ENCODE peak calls at places on chromosomes 13 and 19, in five cellular contexts. One of them, this sample, is unnamed.

GRCh38 chr13:102191951-102192461 is 209.8 kb downstream of the FGF14 start:
- DNase-seq in heart left ventricle: no peak
- DNase-seq in AG04449: no peak
- DNase-seq in mucosa of descending colon: no peak
- DNase-seq in HFF-Myc: peak; percentile 17
- DNase-seq in this sample: peak; percentile 18

GRCh38 chr19:12052571-12053169 is at the start of gene ZNF878:
- DNase-seq in AG04449: no peak
- DNase-seq in HFF-Myc: peak; percentile 39
- DNase-seq in mucosa of descending colon: peak; percentile 88
- DNase-seq in heart left ventricle: peak; percentile 91
- DNase-seq in this sample: peak; percentile 44

GRCh38 chr13:77460195-77460594 is 75.3 kb upstream of the SCEL start:
- DNase-seq in HFF-Myc: no peak
- DNase-seq in AG04449: no peak
- DNase-seq in mucosa of descending colon: no peak
- DNase-seq in heart left ventricle: peak; percentile 12
- DNase-seq in this sample: no peak

GRCh38 chr13:62598708-62599107 is 1183.1 kb upstream of the PCDH20 start:
- DNase-seq in heart left ventricle: no peak
- DNase-seq in AG04449: no peak
- DNase-seq in HFF-Myc: no peak
- DNase-seq in mucosa of descending colon: no peak
- DNase-seq in this sample: no peak

GRCh38 chr19:6551091-6551490 is 20.3 kb downstream of the TNFSF9 start:
- DNase-seq in mucosa of descending colon: no peak
- DNase-seq in HFF-Myc: no peak
- DNase-seq in heart left ventricle: no peak
- DNase-seq in AG04449: no peak
- DNase-seq in this sample: no peak

GRCh38 chr13:107585466-107585865 is 629.9 kb downstream of the LIG4 start:
- DNase-seq in AG04449: no peak
- DNase-seq in heart left ventricle: no peak
- DNase-seq in HFF-Myc: no peak
- DNase-seq in mucosa of descending colon: no peak
- DNase-seq in this sample: no peak

GRCh38 chr19:49689133-49690072 is at the start of gene ADM5:
- DNase-seq in HFF-Myc: no peak
- DNase-seq in mucosa of descending colon: no peak
- DNase-seq in heart left ventricle: no peak
- DNase-seq in AG04449: no peak
- DNase-seq in this sample: no peak

GRCh38 chr13:76462003-76462402 is 424.2 kb downstream of the KCTD12 start:
- DNase-seq in heart left ventricle: no peak
- DNase-seq in mucosa of descending colon: no peak
- DNase-seq in HFF-Myc: no peak
- DNase-seq in AG04449: no peak
- DNase-seq in this sample: no peak

GRCh38 chr19:35959040-35959967 is 23.1 kb downstream of the LRFN3 start:
- DNase-seq in heart left ventricle: peak; percentile 33
- DNase-seq in HFF-Myc: no peak
- DNase-seq in mucosa of descending colon: peak; percentile 82
- DNase-seq in AG04449: no peak
- DNase-seq in this sample: no peak

GRCh38 chr19:45280471-45280961 is 29.4 kb downstream of the MARK4 start:
- DNase-seq in heart left ventricle: no peak
- DNase-seq in AG04449: no peak
- DNase-seq in mucosa of descending colon: no peak
- DNase-seq in HFF-Myc: no peak
- DNase-seq in this sample: no peak

GRCh38 chr13:50119593-50119992 is 104.3 kb downstream of the KCNRG start:
- DNase-seq in mucosa of descending colon: no peak
- DNase-seq in AG04449: no peak
- DNase-seq in HFF-Myc: no peak
- DNase-seq in heart left ventricle: no peak
- DNase-seq in this sample: no peak

GRCh38 chr13:21672811-21673591 is 2.1 kb downstream of the FGF9 start:
- DNase-seq in AG04449: no peak
- DNase-seq in HFF-Myc: no peak
- DNase-seq in heart left ventricle: no peak
- DNase-seq in mucosa of descending colon: no peak
- DNase-seq in this sample: no peak

GRCh38 chr13:20160346-20161274 is at the start of gene GJA3:
- DNase-seq in mucosa of descending colon: peak; percentile 62
- DNase-seq in AG04449: no peak
- DNase-seq in HFF-Myc: no peak
- DNase-seq in heart left ventricle: peak; percentile 72
- DNase-seq in this sample: no peak

GRCh38 chr13:47420012-47420411 is 523.2 kb upstream of the HTR2A start:
- DNase-seq in heart left ventricle: no peak
- DNase-seq in HFF-Myc: no peak
- DNase-seq in mucosa of descending colon: no peak
- DNase-seq in AG04449: no peak
- DNase-seq in this sample: no peak

GRCh38 chr13:74977498-74977897 is 504.5 kb downstream of the TBC1D4 start:
- DNase-seq in heart left ventricle: no peak
- DNase-seq in HFF-Myc: no peak
- DNase-seq in mucosa of descending colon: no peak
- DNase-seq in AG04449: no peak
- DNase-seq in this sample: no peak

GRCh38 chr19:41223431-41224234 is 4.6 kb downstream of the AXL start:
- DNase-seq in mucosa of descending colon: no peak
- DNase-seq in heart left ventricle: no peak
- DNase-seq in HFF-Myc: peak; percentile 83
- DNase-seq in AG04449: no peak
- DNase-seq in this sample: peak; percentile 42

GRCh38 chr13:101892296-101892695 is 439.8 kb downstream of the ITGBL1 start:
- DNase-seq in mucosa of descending colon: no peak
- DNase-seq in AG04449: no peak
- DNase-seq in HFF-Myc: no peak
- DNase-seq in heart left ventricle: no peak
- DNase-seq in this sample: peak; percentile 23

GRCh38 chr19:32735936-32736335 is 16.4 kb downstream of the TDRD12 start:
- DNase-seq in AG04449: no peak
- DNase-seq in HFF-Myc: no peak
- DNase-seq in heart left ventricle: no peak
- DNase-seq in mucosa of descending colon: no peak
- DNase-seq in this sample: no peak

GRCh38 chr19:47826800-47827199 is 5.1 kb downstream of the CRX start:
- DNase-seq in AG04449: no peak
- DNase-seq in mucosa of descending colon: no peak
- DNase-seq in HFF-Myc: no peak
- DNase-seq in heart left ventricle: no peak
- DNase-seq in this sample: no peak

GRCh38 chr13:20968745-20969144 is 66.2 kb upstream of the XPO4 start:
- DNase-seq in HFF-Myc: no peak
- DNase-seq in AG04449: no peak
- DNase-seq in heart left ventricle: no peak
- DNase-seq in mucosa of descending colon: no peak
- DNase-seq in this sample: no peak

GRCh38 chr13:19862511-19863313 is 737 bp downstream of the ZMYM5 start:
- DNase-seq in AG04449: no peak
- DNase-seq in HFF-Myc: no peak
- DNase-seq in heart left ventricle: peak; percentile 38
- DNase-seq in mucosa of descending colon: peak; percentile 60
- DNase-seq in this sample: no peak

GRCh38 chr19:7870571-7871279 is 3.5 kb downstream of the PRR36 start:
- DNase-seq in mucosa of descending colon: peak; percentile 89
- DNase-seq in AG04449: no peak
- DNase-seq in heart left ventricle: no peak
- DNase-seq in HFF-Myc: no peak
- DNase-seq in this sample: no peak

GRCh38 chr13:47484564-47484963 is 516.5 kb downstream of the SUCLA2 start:
- DNase-seq in AG04449: peak; percentile 67
- DNase-seq in heart left ventricle: no peak
- DNase-seq in HFF-Myc: peak; percentile 59
- DNase-seq in mucosa of descending colon: no peak
- DNase-seq in this sample: peak; percentile 49

GRCh38 chr19:23346696-23347095 is 48.6 kb downstream of the ZNF91 start:
- DNase-seq in HFF-Myc: no peak
- DNase-seq in heart left ventricle: no peak
- DNase-seq in AG04449: no peak
- DNase-seq in mucosa of descending colon: no peak
- DNase-seq in this sample: no peak

GRCh38 chr19:23351806-23352205 is 43.5 kb downstream of the ZNF91 start:
- DNase-seq in HFF-Myc: no peak
- DNase-seq in mucosa of descending colon: no peak
- DNase-seq in heart left ventricle: no peak
- DNase-seq in AG04449: no peak
- DNase-seq in this sample: no peak

GRCh38 chr19:23343434-23344010 is 51.7 kb downstream of the ZNF91 start:
- DNase-seq in HFF-Myc: no peak
- DNase-seq in heart left ventricle: no peak
- DNase-seq in AG04449: no peak
- DNase-seq in mucosa of descending colon: no peak
- DNase-seq in this sample: no peak

DNA sequence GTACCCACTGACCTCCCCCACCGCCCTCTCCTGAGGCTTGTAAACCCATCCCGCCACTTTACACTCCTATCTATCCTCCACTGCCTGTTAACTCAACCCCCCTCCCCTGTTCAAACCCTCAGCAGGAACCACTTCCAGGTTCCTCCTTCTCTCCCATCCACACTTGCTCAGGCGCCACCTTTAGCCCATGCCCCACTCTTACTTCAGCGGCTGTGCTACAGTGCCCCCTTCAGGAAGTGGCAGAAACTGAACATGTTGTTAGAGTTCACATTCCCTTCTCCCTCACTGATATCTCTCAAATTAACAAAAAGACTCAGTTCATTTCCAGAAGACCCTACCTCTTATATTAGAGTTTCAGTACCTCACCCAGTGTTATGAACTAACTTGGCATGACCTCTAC is 49.4 kb downstream of the ZNF91 start:
- DNase-seq in HFF-Myc: no peak
- DNase-seq in mucosa of descending colon: no peak
- DNase-seq in heart left ventricle: no peak
- DNase-seq in AG04449: no peak
- DNase-seq in this sample: no peak
- H3K4me3 ChIP-seq in HFF-Myc: no peak overlapping the region
- H3K4me3 ChIP-seq in mucosa of descending colon: no peak overlapping the region
- H3K4me3 ChIP-seq in heart left ventricle: no peak overlapping the region
- H3K4me3 ChIP-seq in AG04449: no peak overlapping the region
- H3K4me3 ChIP-seq in this sample: no peak overlapping the region

DNA sequence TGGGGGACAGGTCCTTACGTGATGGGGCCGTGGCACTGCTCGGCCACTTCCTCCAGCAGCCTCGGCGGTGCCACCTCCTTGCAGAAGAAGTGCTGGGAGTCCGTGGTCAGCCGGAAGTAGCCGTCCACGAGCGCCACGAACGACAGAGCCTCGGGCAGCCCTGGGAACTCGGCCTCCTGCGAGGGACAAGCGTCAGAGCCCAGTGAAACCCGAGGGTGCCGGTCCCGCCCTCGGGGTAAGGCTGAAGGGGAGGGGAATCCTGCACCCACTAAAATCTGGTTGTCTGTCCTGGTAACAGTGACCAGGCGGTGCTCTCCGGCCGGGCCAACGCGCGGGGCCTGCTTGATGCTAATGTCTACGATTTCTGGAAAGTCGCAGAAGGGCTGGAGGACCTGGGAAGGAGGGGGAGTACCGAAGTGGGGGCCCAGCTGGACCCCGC is 6.4 kb downstream of the JAK3 start:
- DNase-seq in HFF-Myc: no peak
- DNase-seq in AG04449: no peak
- DNase-seq in mucosa of descending colon: no peak
- DNase-seq in heart left ventricle: no peak
- DNase-seq in this sample: no peak
- H3K4me3 ChIP-seq in HFF-Myc: no peak overlapping the region
- H3K4me3 ChIP-seq in AG04449: no peak overlapping the region
- H3K4me3 ChIP-seq in mucosa of descending colon: no peak overlapping the region
- H3K4me3 ChIP-seq in heart left ventricle: no peak overlapping the region
- H3K4me3 ChIP-seq in this sample: peak overlapping the region; percentile 9

GRCh38 chr19:38162094-38162493 is 61.9 kb downstream of the DPF1 start:
- DNase-seq in HFF-Myc: no peak
- DNase-seq in mucosa of descending colon: no peak
- DNase-seq in heart left ventricle: no peak
- DNase-seq in AG04449: no peak
- DNase-seq in this sample: no peak
- H3K4me3 ChIP-seq in HFF-Myc: no peak overlapping the region
- H3K4me3 ChIP-seq in mucosa of descending colon: no peak overlapping the region
- H3K4me3 ChIP-seq in heart left ventricle: no peak overlapping the region
- H3K4me3 ChIP-seq in AG04449: no peak overlapping the region
- H3K4me3 ChIP-seq in this sample: no peak overlapping the region

GRCh38 chr13:42017264-42017663 is 31.2 kb upstream of the DGKH start:
- DNase-seq in AG04449: no peak
- DNase-seq in mucosa of descending colon: no peak
- DNase-seq in HFF-Myc: no peak
- DNase-seq in heart left ventricle: no peak
- DNase-seq in this sample: no peak

GRCh38 chr13:42007844-42008243 is 40.6 kb upstream of the DGKH start:
- DNase-seq in mucosa of descending colon: no peak
- DNase-seq in HFF-Myc: no peak
- DNase-seq in heart left ventricle: no peak
- DNase-seq in AG04449: no peak
- DNase-seq in this sample: peak; percentile 41

GRCh38 chr13:42009057-42009456 is 39.4 kb upstream of the DGKH start:
- DNase-seq in heart left ventricle: no peak
- DNase-seq in AG04449: no peak
- DNase-seq in mucosa of descending colon: no peak
- DNase-seq in HFF-Myc: no peak
- DNase-seq in this sample: no peak

GRCh38 chr13:42014119-42014518 is 34.3 kb upstream of the DGKH start:
- DNase-seq in heart left ventricle: no peak
- DNase-seq in mucosa of descending colon: no peak
- DNase-seq in HFF-Myc: no peak
- DNase-seq in AG04449: no peak
- DNase-seq in this sample: no peak

GRCh38 chr13:42011601-42012401 is 36.6 kb upstream of the DGKH start:
- DNase-seq in heart left ventricle: no peak
- DNase-seq in mucosa of descending colon: no peak
- DNase-seq in HFF-Myc: no peak
- DNase-seq in AG04449: no peak
- DNase-seq in this sample: no peak
- H3K4me3 ChIP-seq in heart left ventricle: no peak overlapping the region
- H3K4me3 ChIP-seq in mucosa of descending colon: no peak overlapping the region
- H3K4me3 ChIP-seq in HFF-Myc: no peak overlapping the region
- H3K4me3 ChIP-seq in AG04449: no peak overlapping the region
- H3K4me3 ChIP-seq in this sample: no peak overlapping the region

GRCh38 chr19:55172741-55173140 is 6.3 kb upstream of the DNAAF3 start:
- DNase-seq in heart left ventricle: no peak
- DNase-seq in mucosa of descending colon: no peak
- DNase-seq in HFF-Myc: no peak
- DNase-seq in AG04449: no peak
- DNase-seq in this sample: no peak

GRCh38 chr19:55171440-55171839 is 5.0 kb upstream of the DNAAF3 start:
- DNase-seq in HFF-Myc: no peak
- DNase-seq in AG04449: no peak
- DNase-seq in mucosa of descending colon: no peak
- DNase-seq in heart left ventricle: no peak
- DNase-seq in this sample: no peak

GRCh38 chr19:55174425-55175116 is 5.5 kb downstream of the SYT5 start:
- DNase-seq in AG04449: no peak
- DNase-seq in HFF-Myc: no peak
- DNase-seq in mucosa of descending colon: no peak
- DNase-seq in heart left ventricle: no peak
- DNase-seq in this sample: no peak

GRCh38 chr19:55173717-55174409 is 6.2 kb downstream of the SYT5 start:
- DNase-seq in AG04449: no peak
- DNase-seq in heart left ventricle: peak; percentile 53
- DNase-seq in mucosa of descending colon: peak; percentile 70
- DNase-seq in HFF-Myc: no peak
- DNase-seq in this sample: no peak

GRCh38 chr19:55173186-55173716 is 6.8 kb upstream of the DNAAF3 start:
- DNase-seq in mucosa of descending colon: no peak
- DNase-seq in HFF-Myc: no peak
- DNase-seq in heart left ventricle: no peak
- DNase-seq in AG04449: no peak
- DNase-seq in this sample: no peak
- H3K4me3 ChIP-seq in mucosa of descending colon: no peak overlapping the region
- H3K4me3 ChIP-seq in HFF-Myc: peak overlapping the region; percentile 47
- H3K4me3 ChIP-seq in heart left ventricle: no peak overlapping the region
- H3K4me3 ChIP-seq in AG04449: peak overlapping the region; percentile 65
- H3K4me3 ChIP-seq in this sample: peak overlapping the region; percentile 39